ENCODE peak calls at places on chromosomes 3 and 15, in six cellular contexts. W is GM12891, R is K562, Q is H1, E is HepG2, B is GM12878. C is an unnamed sample.
A peak's percentile ranks its signal among the peaks of the same experiment; 100 is the strongest.

GRCh38 chr15:38555686-38556334 is 8.8 kb downstream of the RASGRP1 start:
- DNase-seq in W (no peak), R (no peak), Q (no peak), E (no peak), B (no peak), C (no peak)

GRCh38 chr3:140035856-140036255 is 100.9 kb downstream of the CLSTN2 start:
- DNase-seq in W (no peak), R (no peak), Q (no peak), E (no peak), B (no peak), C (no peak)

GRCh38 chr15:52678468-52679231 is 538 bp downstream of the ATOSA start:
- DNase-seq in W (no peak), R (peak; percentile 33), Q (peak; percentile 83), E (peak; percentile 57), B (no peak), C (no peak)

GRCh38 chr3:193556841-193557240 is 2.1 kb upstream of the ATP13A4 start:
- DNase-seq in W (no peak), R (no peak), Q (no peak), E (no peak), B (no peak), C (no peak)

GRCh38 chr15:91787198-91787597 is 66.3 kb upstream of the SLCO3A1 start:
- DNase-seq in W (no peak), R (no peak), Q (no peak), E (no peak), B (no peak), C (no peak)

GRCh38 chr3:9525078-9525477 is 28.5 kb downstream of the LHFPL4 start:
- DNase-seq in W (no peak), R (no peak), Q (no peak), E (no peak), B (no peak), C (no peak)

GRCh38 chr3:197348014-197348413 is 49.6 kb upstream of the DLG1 start:
- DNase-seq in W (no peak), R (no peak), Q (no peak), E (no peak), B (no peak), C (no peak)

GRCh38 chr3:23481660-23482278 is 278.6 kb downstream of the UBE2E2 start:
- DNase-seq in W (no peak), R (no peak), Q (no peak), E (no peak), B (no peak), C (no peak)

GRCh38 chr3:66066963-66067617 is 28.4 kb upstream of the MAGI1 start:
- DNase-seq in W (no peak), R (no peak), Q (no peak), E (no peak), B (no peak), C (no peak)

GRCh38 chr3:132255041-132255745 is 62.0 kb upstream of the ACP3 start:
- DNase-seq in W (no peak), R (no peak), Q (no peak), E (no peak), B (no peak), C (no peak)

GRCh38 chr3:1068985-1069384 is 23.8 kb upstream of the CNTN6 start:
- DNase-seq in W (no peak), R (no peak), Q (no peak), E (no peak), B (no peak), C (no peak)

GRCh38 chr3:123332124-123332641 is 116.7 kb downstream of the ADCY5 start:
- DNase-seq in W (no peak), R (no peak), Q (no peak), E (no peak), B (no peak), C (no peak)

GRCh38 chr3:129893616-129894070 is at the start of gene TMCC1:
- DNase-seq in W (peak; percentile 86), R (peak; percentile 95), Q (peak; percentile 87), E (peak; percentile 80), B (peak; percentile 58), C (peak; percentile 84)

GRCh38 chr3:195757371-195757770 is 36.6 kb downstream of the MUC20 start:
- DNase-seq in W (no peak), R (no peak), Q (no peak), E (no peak), B (no peak), C (no peak)

GRCh38 chr3:14388200-14388599 is 14.2 kb upstream of the SLC6A6 start:
- DNase-seq in W (no peak), R (no peak), Q (no peak), E (no peak), B (no peak), C (no peak)

GRCh38 chr3:45904931-45905330 is 18.6 kb downstream of the CCR9 start:
- DNase-seq in W (no peak), R (no peak), Q (no peak), E (no peak), B (peak; percentile 21), C (no peak)

GRCh38 chr3:34364345-34364744 is 565.9 kb downstream of the PDCD6IP start:
- DNase-seq in W (no peak), R (no peak), Q (no peak), E (no peak), B (peak; percentile 21), C (no peak)

GRCh38 chr3:127822166-127822835 is at the start of gene MGLL:
- DNase-seq in W (no peak), R (no peak), Q (peak; percentile 60), E (no peak), B (no peak), C (no peak)

GRCh38 chr3:58737644-58738043 is 71.1 kb upstream of the FAM3D start:
- DNase-seq in W (no peak), R (no peak), Q (no peak), E (no peak), B (no peak), C (no peak)

GRCh38 chr3:59422312-59422711 is 372.5 kb upstream of the CFAP20DC start:
- DNase-seq in W (no peak), R (no peak), Q (no peak), E (no peak), B (no peak), C (no peak)

GRCh38 chr3:153319691-153320552 is 157.9 kb downstream of the RAP2B start:
- DNase-seq in W (no peak), R (no peak), Q (no peak), E (no peak), B (no peak), C (no peak)

GRCh38 chr15:47366884-47367283 is 350.4 kb upstream of the SEMA6D start:
- DNase-seq in W (no peak), R (no peak), Q (no peak), E (no peak), B (no peak), C (no peak)

GRCh38 chr3:156806698-156807097 is 19.5 kb upstream of the LEKR1 start:
- DNase-seq in W (no peak), R (no peak), Q (no peak), E (no peak), B (no peak), C (no peak)

GRCh38 chr3:74756586-74756985 is 142.1 kb upstream of the CNTN3 start:
- DNase-seq in W (no peak), R (no peak), Q (no peak), E (no peak), B (no peak), C (no peak)

GRCh38 chr3:145272684-145273083 is 888.3 kb downstream of the PLOD2 start:
- DNase-seq in W (no peak), R (no peak), Q (no peak), E (no peak), B (no peak), C (no peak)

GRCh38 chr3:13299531-13300155 is 120.5 kb downstream of the NUP210 start:
- DNase-seq in W (no peak), R (no peak), Q (no peak), E (no peak), B (no peak), C (no peak)

GRCh38 chr3:50258979-50259378 is 10.0 kb upstream of the SEMA3B start:
- DNase-seq in W (no peak), R (no peak), Q (no peak), E (no peak), B (no peak), C (no peak)

GRCh38 chr3:50259432-50260026 is 9.4 kb upstream of the SEMA3B start:
- DNase-seq in W (no peak), R (no peak), Q (no peak), E (no peak), B (no peak), C (no peak)

GRCh38 chr3:50255251-50255615 is 13.7 kb upstream of the SEMA3B start:
- DNase-seq in W (no peak), R (no peak), Q (no peak), E (no peak), B (no peak), C (no peak)

GRCh38 chr3:50257990-50258389 is 11.0 kb upstream of the SEMA3B start:
- DNase-seq in W (no peak), R (no peak), Q (no peak), E (no peak), B (no peak), C (no peak)

GRCh38 chr3:50256978-50257890 is 11.7 kb upstream of the SEMA3B start:
- DNase-seq in W (no peak), R (peak; percentile 34), Q (peak; percentile 89), E (no peak), B (no peak), C (no peak)
- TF ChIP-seq TAF1 in W (no peak), R (no peak), Q (no peak), E (no peak), B (no peak), C (no peak)

DNA sequence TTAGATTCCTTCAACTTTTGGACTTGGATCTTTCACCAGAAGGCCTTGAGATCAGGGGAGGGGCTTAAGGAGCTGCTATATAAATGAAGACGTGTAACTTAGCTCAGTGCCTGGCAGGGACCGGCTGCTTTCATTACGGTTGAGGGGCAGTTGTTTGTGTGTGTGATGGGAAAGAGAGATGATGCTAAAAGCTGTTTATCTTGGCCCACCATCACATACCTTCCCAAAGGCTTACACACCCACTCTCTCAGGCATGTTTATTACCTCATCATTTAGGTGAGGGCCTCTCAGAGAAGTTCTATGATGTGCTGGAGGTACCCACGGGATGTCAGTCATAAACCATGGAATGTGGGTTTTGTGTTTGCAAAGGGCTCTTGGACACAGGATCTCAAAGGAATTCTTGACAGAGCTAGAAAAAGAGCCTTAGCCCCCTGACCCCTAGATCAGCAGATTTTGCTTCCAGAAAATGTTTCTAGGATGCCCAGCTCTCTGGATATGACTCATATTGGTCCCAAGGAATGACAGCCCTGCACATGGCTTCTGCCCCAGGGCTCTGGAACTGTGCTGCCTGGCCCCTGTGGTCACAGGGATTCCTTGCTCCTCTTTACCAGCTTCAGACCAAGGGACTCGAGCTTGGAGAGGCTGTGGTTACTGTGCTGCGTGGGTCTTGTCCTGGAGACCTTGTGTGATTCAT is 15.9 kb upstream of the SMAD3 start:
- DNase-seq in W (no peak), R (no peak), Q (no peak), E (peak; percentile 82), B (no peak), C (no peak)
- TF ChIP-seq POLR2A in W (no peak), R (no peak), Q (no peak), E (no peak), B (no peak), C (no peak)

GRCh38 chr15:29568840-29569532 is 253.3 kb downstream of the TJP1 start:
- DNase-seq in W (no peak), R (no peak), Q (no peak), E (peak; percentile 23), B (no peak), C (no peak)
- TF ChIP-seq TAF1 in W (no peak), R (no peak), Q (no peak), E (no peak), B (no peak), C (no peak)

DNA sequence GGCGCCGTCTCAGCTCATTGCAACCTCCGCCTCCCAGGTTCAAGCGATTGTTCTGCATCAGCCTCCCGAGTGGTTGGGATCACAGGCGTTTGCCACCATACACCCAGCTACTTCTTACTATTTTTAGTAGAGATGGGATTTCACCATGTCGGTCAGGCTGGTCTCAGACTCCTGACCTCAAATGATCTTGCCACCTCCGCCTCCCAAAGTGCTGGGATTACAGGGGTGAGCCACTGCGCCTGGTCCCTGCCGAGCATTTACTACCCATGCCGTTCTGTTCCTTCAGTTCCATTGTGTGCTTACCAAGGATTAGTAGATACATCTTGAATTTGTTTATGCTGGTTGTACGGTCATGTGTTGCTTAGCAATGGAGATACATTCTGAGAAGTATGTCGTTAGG is 10.3 kb downstream of the CHD2 start:
- DNase-seq in W (no peak), R (no peak), Q (no peak), E (no peak), B (no peak), C (no peak)
- TF ChIP-seq POLR2A in W (no peak), R (no peak), Q (no peak), E (no peak), B (no peak), C (no peak)